ENCODE peak calls at places on chromosome 14, in four cellular contexts. E is HepG2, K is endothelial cell of umbilical vein, P is GM12878. N is an unnamed sample.
A peak's percentile ranks its signal among the peaks of the same experiment; 100 is the strongest.

GRCh38 chr14:68535404-68536024 is 257.4 kb downstream of the ZFP36L1 start:
- DNase-seq in E (no peak), K (no peak), P (no peak), N (no peak)

GRCh38 chr14:53742226-53742607 is 214.4 kb downstream of the BMP4 start:
- DNase-seq in E (no peak), K (peak; percentile 4), P (no peak), N (no peak)

GRCh38 chr14:80055226-80055625 is 156.1 kb downstream of the DIO2 start:
- DNase-seq in E (no peak), K (no peak), P (no peak), N (no peak)

GRCh38 chr14:57632649-57633048 is 139.0 kb upstream of the CCDC198 start:
- DNase-seq in E (no peak), K (no peak), P (no peak), N (no peak)

GRCh38 chr14:42316746-42317145 is 710.1 kb downstream of the LRFN5 start:
- DNase-seq in E (no peak), K (no peak), P (no peak), N (no peak)

GRCh38 chr14:106185837-106186233 is 659.5 kb downstream of the TMEM121 start:
- DNase-seq in E (no peak), K (no peak), P (no peak), N (no peak)

GRCh38 chr14:71243697-71244096 is 336.4 kb downstream of the PCNX1 start:
- DNase-seq in E (no peak), K (no peak), P (no peak), N (no peak)

GRCh38 chr14:33404054-33404453 is 465.4 kb downstream of the NPAS3 start:
- DNase-seq in E (no peak), K (peak; percentile 15), P (no peak), N (no peak)

GRCh38 chr14:101248056-101248725 is 313.1 kb upstream of the DIO3 start:
- DNase-seq in E (no peak), K (no peak), P (no peak), N (no peak)

GRCh38 chr14:38199076-38199475 is 8.6 kb upstream of the SSTR1 start:
- DNase-seq in E (no peak), K (no peak), P (no peak), N (no peak)

GRCh38 chr14:104827173-104828055 is 26.5 kb downstream of the ZBTB42 start:
- DNase-seq in E (peak; percentile 76), K (peak; percentile 46), P (no peak), N (no peak)

GRCh38 chr14:42224053-42224888 is 617.6 kb downstream of the LRFN5 start:
- DNase-seq in E (peak; percentile 60), K (peak; percentile 47), P (peak; percentile 5), N (peak; percentile 76)

GRCh38 chr14:65588426-65589140 is 176.1 kb downstream of the FUT8 start:
- DNase-seq in E (no peak), K (no peak), P (no peak), N (no peak)

GRCh38 chr14:22689186-22689585 is 45.0 kb upstream of the OR6J1 start:
- DNase-seq in E (peak; percentile 91), K (peak; percentile 96), P (no peak), N (no peak)

GRCh38 chr14:33120966-33121365 is 182.3 kb downstream of the NPAS3 start:
- DNase-seq in E (no peak), K (no peak), P (no peak), N (no peak)

GRCh38 chr14:83342590-83342989 is 1808.9 kb upstream of the SEL1L start:
- DNase-seq in E (no peak), K (no peak), P (no peak), N (no peak)

GRCh38 chr14:80974338-80975078 is 19.1 kb downstream of the TSHR start:
- DNase-seq in E (no peak), K (no peak), P (no peak), N (no peak)

GRCh38 chr14:43539210-43539609 is 967.9 kb downstream of the FSCB start:
- DNase-seq in E (peak; percentile 50), K (no peak), P (no peak), N (no peak)

GRCh38 chr14:74595006-74595735 is 16.9 kb downstream of the LTBP2 start:
- DNase-seq in E (no peak), K (peak; percentile 77), P (no peak), N (no peak)

GRCh38 chr14:99242238-99242637 is 29.8 kb downstream of the BCL11B start:
- DNase-seq in E (no peak), K (no peak), P (no peak), N (no peak)

GRCh38 chr14:31138301-31138700 is 69.3 kb downstream of the HECTD1 start:
- DNase-seq in E (no peak), K (no peak), P (no peak), N (no peak)

GRCh38 chr14:105021656-105022275 is 883 bp upstream of the CDCA4 start:
- DNase-seq in E (peak; percentile 47), K (no peak), P (no peak), N (no peak)

GRCh38 chr14:44613061-44613712 is 106.1 kb upstream of the FSCB start:
- DNase-seq in E (no peak), K (no peak), P (no peak), N (peak; percentile 95)

GRCh38 chr14:79947440-79947839 is 263.9 kb downstream of the DIO2 start:
- DNase-seq in E (no peak), K (no peak), P (no peak), N (no peak)

GRCh38 chr14:59483360-59483759 is 848 bp downstream of the L3HYPDH start:
- DNase-seq in E (no peak), K (no peak), P (no peak), N (no peak)

GRCh38 chr14:104870368-104871144 is 5.5 kb downstream of the CEP170B start:
- DNase-seq in E (peak; percentile 21), K (no peak), P (no peak), N (no peak)

GRCh38 chr14:68018598-68018997 is 199.0 kb downstream of the RAD51B start:
- DNase-seq in E (peak; percentile 30), K (no peak), P (no peak), N (peak; percentile 53)

GRCh38 chr14:22572562-22573058 is 16.4 kb downstream of the DAD1 start:
- DNase-seq in E (peak; percentile 92), K (peak; percentile 78), P (no peak), N (no peak)

GRCh38 chr14:49240383-49240782 is 345.8 kb downstream of the RPS29 start:
- DNase-seq in E (no peak), K (no peak), P (no peak), N (no peak)

GRCh38 chr14:85085981-85086380 is 444.0 kb upstream of the FLRT2 start:
- DNase-seq in E (no peak), K (no peak), P (no peak), N (no peak)

GRCh38 chr14:85084344-85084743 is 445.6 kb upstream of the FLRT2 start:
- DNase-seq in E (no peak), K (no peak), P (no peak), N (no peak)

GRCh38 chr14:85074955-85075354 is 455.0 kb upstream of the FLRT2 start:
- DNase-seq in E (no peak), K (no peak), P (no peak), N (no peak)

GRCh38 chr14:85076111-85076510 is 453.8 kb upstream of the FLRT2 start:
- DNase-seq in E (no peak), K (no peak), P (no peak), N (peak; percentile 6)

GRCh38 chr14:85079842-85080741 is 449.9 kb upstream of the FLRT2 start:
- DNase-seq in E (no peak), K (no peak), P (no peak), N (no peak)
- TF ChIP-seq POLR2AphosphoS5 in E (no peak), K (no peak), P (no peak), N (no peak)

DNA sequence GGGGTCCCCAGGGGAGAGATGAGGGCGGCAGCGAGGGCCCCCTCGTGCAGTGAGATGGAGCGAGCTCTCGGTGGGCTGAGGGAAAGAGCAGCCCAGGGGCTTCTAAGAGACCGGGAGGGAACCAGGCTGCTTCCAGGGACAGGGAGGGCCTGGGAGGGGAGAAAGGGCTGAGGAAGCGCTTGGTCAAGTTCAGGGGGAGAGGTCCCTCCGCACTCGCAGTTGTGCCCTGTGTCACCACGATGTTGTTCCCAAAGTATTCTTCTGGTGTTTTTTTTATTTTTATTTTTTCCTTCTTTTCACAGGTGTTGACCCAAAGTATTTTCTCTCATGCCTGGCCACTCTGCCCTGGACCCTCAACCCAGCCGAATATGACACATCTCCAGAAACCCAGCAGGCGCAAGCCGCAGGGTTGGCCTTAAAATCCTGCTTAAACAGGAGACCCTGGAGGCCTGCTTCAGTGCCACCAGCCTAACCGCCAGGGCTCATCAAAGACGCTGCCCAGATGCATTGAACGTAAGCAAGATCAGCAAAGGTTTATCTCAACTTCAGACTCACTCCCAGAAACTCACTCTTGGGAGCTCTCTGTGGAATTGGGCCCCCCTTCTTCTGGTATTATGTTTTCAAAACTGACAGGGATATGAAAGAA is 16.2 kb downstream of the TNFAIP2 start:
- DNase-seq in E (no peak), K (no peak), P (no peak), N (no peak)
- TF ChIP-seq EZH2 in E (no peak), K (peak; percentile 12), P (no peak), N (no peak)

GRCh38 chr14:89614009-89614691 is 197.1 kb upstream of the FOXN3 start:
- DNase-seq in E (no peak), K (no peak), P (no peak), N (no peak)
- H3K9ac ChIP-seq in E (no peak overlapping the region), K (no peak overlapping the region), P (no peak overlapping the region), N (no peak overlapping the region)

DNA sequence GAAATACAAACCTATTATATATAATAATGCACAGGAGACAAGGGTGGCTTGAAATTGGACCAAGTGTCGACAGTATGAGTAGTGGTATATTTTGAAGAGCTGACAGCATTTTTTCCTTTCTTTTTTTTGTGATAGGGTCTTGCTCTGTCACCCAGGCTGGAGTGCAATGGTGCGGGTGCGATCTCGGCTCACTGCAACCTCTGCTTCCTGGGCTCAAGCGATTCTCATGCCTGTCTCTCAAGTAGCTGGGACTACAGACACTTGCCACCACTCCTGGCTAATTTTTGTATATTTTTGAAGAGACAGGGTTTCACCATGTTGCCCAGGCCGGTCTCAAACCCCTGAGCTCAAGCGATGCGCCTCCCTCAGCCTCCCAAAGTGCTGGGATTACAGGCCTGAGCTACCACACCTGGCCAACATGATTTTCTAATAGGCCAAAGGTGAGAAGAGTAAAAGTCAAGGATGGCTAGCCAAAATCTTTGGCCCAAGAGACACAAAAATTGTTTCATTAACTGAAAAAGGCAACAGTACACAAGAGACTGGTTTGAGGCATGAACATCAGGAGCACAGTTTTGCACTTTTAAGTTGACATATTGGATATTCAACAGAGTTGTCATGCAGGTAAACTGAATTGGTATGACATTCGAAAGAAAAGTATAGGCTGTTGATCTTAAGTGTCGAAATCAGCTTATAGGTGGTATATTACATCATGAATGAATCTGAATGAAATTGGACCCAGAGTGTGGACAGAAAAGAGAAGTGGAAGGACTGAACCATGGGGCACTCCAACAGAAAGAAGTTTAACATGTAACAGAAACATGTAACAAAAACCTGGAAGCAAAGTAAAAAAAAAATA is 12.5 kb downstream of the HNRNPC start:
- DNase-seq in E (no peak), K (no peak), P (no peak), N (no peak)
- TF ChIP-seq POLR2AphosphoS5 in E (peak; percentile 8), K (peak; percentile 3), P (no peak), N (no peak)

GRCh38 chr14:60641722-60642269 is 7.5 kb downstream of the SIX1 start:
- DNase-seq in E (no peak), K (no peak), P (no peak), N (no peak)
- TF ChIP-seq EZH2 in E (no peak), K (peak; percentile 56), P (no peak), N (no peak)

DNA sequence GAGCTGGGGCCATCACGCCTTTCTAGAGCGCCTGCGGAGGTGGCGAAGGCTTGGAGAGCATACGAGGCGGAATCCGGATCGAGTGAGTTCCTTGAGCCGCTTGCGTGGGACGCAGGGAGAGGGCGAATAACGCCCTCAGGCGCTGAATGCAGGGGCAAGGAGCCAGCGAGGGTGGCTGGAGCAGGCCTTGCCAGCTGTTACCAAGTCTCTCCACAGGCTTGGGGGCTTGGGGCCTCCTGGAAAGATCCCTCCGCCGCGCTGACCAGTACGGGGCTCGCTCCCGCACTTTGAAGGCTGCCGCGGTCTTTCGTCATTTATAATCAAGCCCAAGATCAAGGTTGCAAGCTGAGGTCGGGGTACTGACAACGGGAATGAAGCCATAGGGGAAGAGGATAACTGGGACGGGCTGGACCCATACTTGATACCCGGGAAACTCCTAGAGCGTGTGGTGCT is 1.2 kb downstream of the FLRT2 start:
- DNase-seq in E (no peak), K (peak; percentile 88), P (no peak), N (no peak)
- H3K9ac ChIP-seq in E (no peak overlapping the region), K (peak overlapping the region; percentile 97), P (no peak overlapping the region), N (peak overlapping the region; percentile 90)